ENCODE peak calls at places on chromosomes 2 and 18, in eight cellular contexts. Q, A, B, C, R, T, L and F are unnamed samples.

GRCh38 chr2:98346259-98347236 is at the start of gene CNGA3:
- DNase-seq in C (peak; percentile 67), T (no peak), B (no peak), L (no peak), A (no peak), R (peak; percentile 28), Q (no peak), F (peak; percentile 80)

GRCh38 chr18:54798186-54798585 is 30.1 kb upstream of the RAB27B start:
- DNase-seq in T (no peak), B (no peak), A (no peak), Q (no peak), L (no peak), C (no peak), R (no peak), F (no peak)

GRCh38 chr2:72423766-72424165 is 276.1 kb upstream of the CYP26B1 start:
- DNase-seq in B (no peak), R (no peak), T (no peak), C (no peak), L (no peak), A (no peak), Q (no peak), F (no peak)

GRCh38 chr18:9273221-9273620 is 61.4 kb upstream of the TWSG1 start:
- DNase-seq in Q (no peak), C (no peak), L (no peak), T (no peak), A (no peak), R (no peak), B (no peak), F (no peak)

GRCh38 chr18:58497845-58498244 is 131.0 kb downstream of the ALPK2 start:
- DNase-seq in T (no peak), Q (no peak), C (no peak), B (no peak), L (no peak), R (no peak), A (peak; percentile 0), F (no peak)

GRCh38 chr2:183390109-183390508 is 265.9 kb downstream of the NUP35 start:
- DNase-seq in R (no peak), B (no peak), C (no peak), Q (no peak), A (no peak), T (no peak), L (no peak), F (no peak)

GRCh38 chr2:240374085-240374907 is 61.2 kb upstream of the GPC1 start:
- DNase-seq in B (no peak), R (no peak), C (peak; percentile 75), T (no peak), A (peak; percentile 90), Q (no peak), L (no peak), F (no peak)

GRCh38 chr18:76131738-76132137 is 363.3 kb downstream of the ZNF516 start:
- DNase-seq in T (no peak), L (no peak), R (no peak), Q (no peak), B (no peak), A (no peak), C (no peak), F (no peak)

GRCh38 chr2:170266358-170266757 is 88.4 kb downstream of the MYO3B start:
- DNase-seq in Q (no peak), T (no peak), A (no peak), L (no peak), R (no peak), B (no peak), C (no peak), F (no peak)

GRCh38 chr2:192030289-192030688 is 164.4 kb downstream of the TMEFF2 start:
- DNase-seq in L (no peak), B (no peak), R (no peak), C (no peak), T (no peak), A (no peak), Q (no peak), F (no peak)

GRCh38 chr2:127991742-127992141 is 36.1 kb downstream of the SAP130 start:
- DNase-seq in Q (no peak), R (no peak), A (no peak), T (no peak), B (no peak), C (no peak), L (no peak), F (no peak)

GRCh38 chr2:9232166-9232479 is 25.5 kb downstream of the ASAP2 start:
- DNase-seq in C (no peak), L (no peak), T (no peak), R (no peak), Q (no peak), A (no peak), B (no peak), F (no peak)

GRCh38 chr2:8609357-8609804 is 72.5 kb upstream of the ID2 start:
- DNase-seq in L (no peak), B (no peak), A (no peak), T (no peak), C (peak; percentile 13), Q (no peak), R (no peak), F (no peak)

GRCh38 chr18:682833-683232 is 25.4 kb downstream of the TYMS start:
- DNase-seq in Q (no peak), B (no peak), T (no peak), C (no peak), L (no peak), R (no peak), A (no peak), F (no peak)

GRCh38 chr2:163455815-163456214 is 280.0 kb downstream of the FIGN start:
- DNase-seq in C (no peak), T (no peak), R (no peak), A (no peak), B (no peak), L (no peak), Q (no peak), F (no peak)

GRCh38 chr2:217617496-217618085 is 385.2 kb downstream of the TNS1 start:
- DNase-seq in R (no peak), T (no peak), B (no peak), A (no peak), L (no peak), Q (no peak), C (no peak), F (no peak)